ENCODE peak calls at places on chromosome 10, in eight cellular contexts. C is HepG2, F is HCT116, T is GM23338, M is Panc1, H is K562, L is upper lobe of left lung, D is GM12878. Z is an unnamed sample.
A peak's percentile ranks its signal among the peaks of the same experiment; 100 is the strongest.

GRCh38 chr10:79331709-79332108 is 15.6 kb upstream of the PPIF start:
- ATAC-seq in C (no peak), F (no peak), T (no peak), M (peak; percentile 56), H (no peak), L (peak; percentile 61), D (peak; percentile 94), Z (no peak)

GRCh38 chr10:80444124-80444523 is 10.0 kb upstream of the TSPAN14 start:
- ATAC-seq in C (peak; percentile 7), F (no peak), T (no peak), M (no peak), H (no peak), L (no peak), D (peak; percentile 24), Z (no peak)

GRCh38 chr10:126011995-126012394 is 115.6 kb downstream of the FANK1 start:
- ATAC-seq in C (no peak), F (no peak), T (no peak), M (no peak), H (no peak), L (no peak), D (no peak), Z (no peak)

GRCh38 chr10:110845372-110845755 is 26.4 kb upstream of the PDCD4 start:
- ATAC-seq in C (peak; percentile 5), F (no peak), T (no peak), M (no peak), H (no peak), L (no peak), D (no peak), Z (no peak)

GRCh38 chr10:19629559-19629958 is 186.7 kb upstream of the PLXDC2 start:
- ATAC-seq in C (peak; percentile 68), F (no peak), T (peak; percentile 80), M (no peak), H (no peak), L (peak; percentile 81), D (no peak), Z (peak; percentile 90)

GRCh38 chr10:131126321-131127121 is 185.0 kb downstream of the TCERG1L start:
- ATAC-seq in C (peak; percentile 44), F (no peak), T (peak; percentile 56), M (no peak), H (no peak), L (no peak), D (no peak), Z (no peak)

GRCh38 chr10:100930368-100930767 is 17.6 kb downstream of the SLF2 start:
- ATAC-seq in C (peak; percentile 85), F (peak; percentile 76), T (no peak), M (no peak), H (no peak), L (no peak), D (no peak), Z (no peak)

GRCh38 chr10:114856544-114857287 is 35.1 kb downstream of the FHIP2A start:
- ATAC-seq in C (no peak), F (no peak), T (no peak), M (peak; percentile 71), H (no peak), L (no peak), D (no peak), Z (no peak)

GRCh38 chr10:22853906-22854447 is 73.9 kb upstream of the ARMC3 start:
- ATAC-seq in C (no peak), F (no peak), T (no peak), M (no peak), H (no peak), L (no peak), D (no peak), Z (no peak)

GRCh38 chr10:46293832-46294640 is 7.2 kb downstream of the ANTXRL start:
- ATAC-seq in C (no peak), F (no peak), T (no peak), M (peak; percentile 39), H (peak; percentile 54), L (no peak), D (no peak), Z (no peak)

GRCh38 chr10:69057951-69058297 is 30.0 kb upstream of the SRGN start:
- ATAC-seq in C (no peak), F (no peak), T (no peak), M (no peak), H (no peak), L (no peak), D (no peak), Z (no peak)

GRCh38 chr10:69056536-69057260 is 31.2 kb upstream of the SRGN start:
- ATAC-seq in C (peak; percentile 33), F (no peak), T (no peak), M (no peak), H (peak; percentile 9), L (no peak), D (peak; percentile 2), Z (no peak)

GRCh38 chr10:69056129-69056528 is 31.8 kb upstream of the SRGN start:
- ATAC-seq in C (peak; percentile 76), F (no peak), T (no peak), M (no peak), H (peak; percentile 63), L (peak; percentile 74), D (peak; percentile 63), Z (no peak)

GRCh38 chr10:69055241-69055640 is 32.7 kb upstream of the SRGN start:
- ATAC-seq in C (no peak), F (no peak), T (no peak), M (no peak), H (no peak), L (no peak), D (peak; percentile 3), Z (no peak)

DNA sequence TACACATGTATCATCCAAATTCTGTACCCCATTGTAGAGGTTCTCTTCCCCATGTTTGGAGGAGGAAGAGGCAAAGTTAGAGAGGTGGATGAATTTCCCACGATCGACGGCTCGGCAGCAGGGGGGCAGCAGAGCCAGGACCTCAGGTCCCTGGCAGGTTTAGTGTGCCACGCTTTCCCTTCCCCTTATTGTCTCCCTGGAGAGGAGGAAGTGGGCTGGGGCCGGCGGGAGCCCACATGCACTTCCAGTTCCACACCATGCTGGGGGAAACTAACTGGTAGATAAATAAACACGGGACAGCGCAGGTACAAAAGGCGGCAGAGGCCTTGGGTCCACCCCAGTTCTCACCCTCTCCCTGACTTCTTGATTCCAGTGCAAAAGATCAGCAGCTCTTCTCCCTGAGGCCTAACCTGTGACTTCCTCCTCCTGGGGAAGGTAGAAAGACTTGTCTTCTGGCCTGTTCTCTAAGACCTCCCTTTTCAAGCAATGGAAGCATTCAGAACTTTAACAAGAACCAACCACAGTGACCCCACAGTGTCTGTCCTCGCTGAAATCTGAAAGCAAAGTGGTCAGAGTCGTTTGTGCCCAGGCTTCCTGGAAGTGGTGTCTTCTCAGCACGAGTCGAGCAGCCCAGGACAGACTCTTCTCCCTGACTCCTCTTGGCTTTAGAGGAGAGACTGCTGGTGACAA is 30.5 kb upstream of the SRGN start:
- ATAC-seq in C (peak; percentile 58), F (no peak), T (peak; percentile 53), M (no peak), H (peak; percentile 34), L (no peak), D (no peak), Z (no peak)
- TF ChIP-seq POLR2AphosphoS5 in C (peak; percentile 40), F (no peak), T (no peak), M (no peak), H (no peak), L (peak; percentile 52), D (no peak), Z (no peak)

GRCh38 chr10:122463466-122464157 is 2.3 kb downstream of the HTRA1 start:
- ATAC-seq in C (no peak), F (no peak), T (no peak), M (no peak), H (no peak), L (no peak), D (no peak), Z (no peak)

GRCh38 chr10:122464575-122464974 is 3.2 kb downstream of the HTRA1 start:
- ATAC-seq in C (no peak), F (no peak), T (no peak), M (no peak), H (no peak), L (no peak), D (no peak), Z (no peak)

GRCh38 chr10:122464158-122464510 is 2.8 kb downstream of the HTRA1 start:
- ATAC-seq in C (no peak), F (no peak), T (no peak), M (no peak), H (no peak), L (no peak), D (no peak), Z (no peak)

GRCh38 chr10:122466866-122467470 is 5.6 kb downstream of the HTRA1 start:
- ATAC-seq in C (no peak), F (no peak), T (no peak), M (no peak), H (no peak), L (no peak), D (no peak), Z (no peak)

DNA sequence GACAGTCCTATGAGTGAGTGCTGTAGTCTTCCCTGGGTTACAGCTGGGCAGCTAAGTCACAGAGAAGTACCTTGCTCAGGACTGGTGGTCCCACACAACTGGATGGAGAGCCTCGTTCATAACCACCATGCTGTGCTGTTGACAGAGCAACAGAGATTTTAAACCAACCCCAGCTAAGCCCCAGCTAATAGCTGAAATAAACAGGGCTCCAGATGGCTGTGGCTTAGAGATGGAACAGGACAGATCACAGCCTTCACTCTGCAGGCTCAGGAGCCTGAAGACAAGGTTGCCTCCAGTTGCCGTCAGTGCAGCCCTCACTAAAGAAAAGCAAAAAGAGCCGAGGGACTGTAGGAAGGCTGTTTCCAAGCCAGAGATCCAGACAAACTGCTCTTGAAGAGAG is 4.0 kb downstream of the HTRA1 start:
- ATAC-seq in C (no peak), F (no peak), T (no peak), M (no peak), H (no peak), L (no peak), D (no peak), Z (no peak)
- H3K4me1 ChIP-seq in C (peaks cover 12% of the 10 kb centered on the region), F (peaks cover 13% of the 10 kb centered on the region), T (peaks cover 6% of the 10 kb centered on the region), M (peaks cover 12% of the 10 kb centered on the region), H (no peaks in the 10 kb centered on the region), L (peaks cover 48% of the 10 kb centered on the region), D (no peaks in the 10 kb centered on the region), Z (peaks cover 18% of the 10 kb centered on the region)

GRCh38 chr10:122164028-122164601 is 107.0 kb upstream of the BTBD16 start:
- ATAC-seq in C (no peak), F (no peak), T (peak; percentile 10), M (no peak), H (no peak), L (no peak), D (no peak), Z (peak; percentile 50)
- TF ChIP-seq POLR2AphosphoS5 in C (no peak), F (no peak), T (no peak), M (no peak), H (no peak), L (no peak), D (no peak), Z (no peak)

DNA sequence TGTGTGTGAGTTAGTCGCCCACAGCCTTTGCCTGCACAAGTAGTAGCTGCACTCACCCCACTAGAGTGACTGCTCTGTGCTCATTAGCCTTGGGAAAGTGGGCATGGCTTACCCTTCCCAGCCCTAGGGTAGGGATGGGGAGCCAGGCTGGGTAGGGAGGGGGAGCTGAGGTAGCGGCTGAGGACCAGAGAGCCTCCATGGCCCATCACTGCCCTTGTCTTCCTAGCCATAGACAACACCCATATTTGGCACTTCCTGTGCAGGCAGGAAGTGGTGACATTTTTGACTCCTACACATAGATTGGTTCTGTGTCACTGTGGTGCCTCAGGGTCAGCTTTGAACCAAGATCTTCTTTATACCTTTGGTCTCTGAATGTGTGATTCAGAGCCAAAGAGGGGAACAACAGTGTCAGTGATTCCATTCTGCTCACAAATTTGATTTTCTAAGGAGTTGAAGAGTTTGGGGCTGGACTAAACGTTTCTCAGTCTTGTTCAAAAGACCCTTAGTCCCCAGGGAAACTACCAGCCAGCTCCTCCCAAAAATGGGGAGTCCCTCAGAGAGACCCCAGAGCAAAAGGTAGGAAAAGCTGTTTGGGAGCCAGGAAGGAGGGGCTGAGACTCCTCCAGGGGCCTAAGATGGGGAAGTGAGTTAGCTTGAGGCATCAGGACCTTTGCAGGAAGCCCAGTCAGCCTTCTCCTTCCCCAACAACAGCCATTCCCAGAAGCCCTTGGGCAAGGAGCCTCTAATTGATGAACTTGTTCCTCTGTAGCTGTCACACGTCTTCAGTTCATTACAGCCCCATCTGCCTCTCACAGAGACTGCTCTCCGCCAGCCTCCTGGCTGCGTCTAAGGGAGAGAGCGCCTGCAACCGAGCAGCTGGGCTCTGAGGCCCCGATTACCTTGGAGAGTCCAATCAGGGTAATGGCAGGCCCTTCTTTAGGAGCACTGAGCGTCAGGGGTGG is 135.0 kb downstream of the CDH23 start:
- ATAC-seq in C (no peak), F (peak; percentile 64), T (peak; percentile 10), M (no peak), H (peak; percentile 80), L (no peak), D (peak; percentile 76), Z (no peak)
- H3K4me1 ChIP-seq in C (no peaks in the 10 kb centered on the region), F (peaks cover 5% of the 10 kb centered on the region), T (peaks cover 12% of the 10 kb centered on the region), M (no peaks in the 10 kb centered on the region), H (peaks cover 34% of the 10 kb centered on the region), L (no peaks in the 10 kb centered on the region), D (no peaks in the 10 kb centered on the region), Z (no peaks in the 10 kb centered on the region)

Z was measured in gastroesophageal sphincter.